ENCODE peak calls at places on chromosomes 16 and 17, in ten cellular contexts. T is T-helper 1 cell; P is occipital lobe; N is D341Med; Z is AG04449; S is GM20000; I is stimulated activated CD8-positive, alpha-beta memory T cell treated with anti-CD3 and anti-CD28 coated beads, Interleukin-2, amount 100 ng/mL, for 1 hour; U is progenitor cell of endocrine pancreas; M is stimulated activated CD4-positive, alpha-beta T cell treated with anti-CD3 and anti-CD28 coated beads, Interleukin-15, amount 100 ng/mL, for 48 hours; V is activated gamma-delta T cell treated with Interleukin-2 at 50 U/mL for 16 hours. L is an unnamed sample.

GRCh38 chr17:9279911-9280310 is 258.6 kb downstream of the NTN1 start:
- DNase-seq in T (no peak), P (no peak), N (no peak), Z (no peak), S (no peak), I (no peak), U (no peak), M (no peak), V (no peak), L (no peak)

GRCh38 chr16:79261461-79261860 is 339.1 kb downstream of the MAF start:
- DNase-seq in T (peak), P (no peak), N (peak), Z (no peak), S (peak), I (no peak), U (peak), M (peak), V (no peak), L (no peak)

GRCh38 chr16:72404299-72404698 is 232.3 kb upstream of the PMFBP1 start:
- DNase-seq in T (no peak), P (no peak), N (no peak), Z (no peak), S (no peak), I (no peak), U (no peak), M (no peak), V (no peak), L (no peak)

GRCh38 chr16:55120408-55120807 is 189.7 kb downstream of the IRX5 start:
- DNase-seq in T (no peak), P (no peak), N (no peak), Z (no peak), S (no peak), I (no peak), U (no peak), M (no peak), V (no peak), L (no peak)

GRCh38 chr16:16033208-16033717 is 83.8 kb downstream of the ABCC1 start:
- DNase-seq in T (peak), P (no peak), N (no peak), Z (no peak), S (peak), I (no peak), U (no peak), M (no peak), V (peak), L (no peak)

GRCh38 chr16:57392694-57393093 is 11.9 kb upstream of the CCL17 start:
- DNase-seq in T (no peak), P (no peak), N (peak), Z (no peak), S (no peak), I (no peak), U (no peak), M (no peak), V (no peak), L (no peak)

GRCh38 chr16:68985855-68986254 is 119.6 kb upstream of the HAS3 start:
- DNase-seq in T (no peak), P (no peak), N (no peak), Z (no peak), S (no peak), I (no peak), U (no peak), M (no peak), V (no peak), L (no peak)

GRCh38 chr17:16488572-16488997 is 3.4 kb downstream of the LRRC75A start:
- DNase-seq in T (no peak), P (no peak), N (no peak), Z (no peak), S (no peak), I (no peak), U (no peak), M (no peak), V (no peak), L (no peak)

GRCh38 chr16:70582280-70582978 is 58.8 kb downstream of the SF3B3 start:
- DNase-seq in T (peak), P (no peak), N (no peak), Z (no peak), S (no peak), I (no peak), U (no peak), M (no peak), V (no peak), L (no peak)

GRCh38 chr17:80825471-80826345 is 165.9 kb upstream of the CHMP6 start:
- DNase-seq in T (no peak), P (no peak), N (no peak), Z (no peak), S (no peak), I (no peak), U (no peak), M (no peak), V (no peak), L (no peak)

GRCh38 chr17:35790826-35791225 is 4.6 kb downstream of the MMP28 start:
- DNase-seq in T (no peak), P (no peak), N (peak), Z (no peak), S (no peak), I (no peak), U (no peak), M (no peak), V (no peak), L (no peak)

GRCh38 chr17:49505854-49506253 is 10.8 kb downstream of the NGFR start:
- DNase-seq in T (no peak), P (no peak), N (no peak), Z (no peak), S (no peak), I (no peak), U (no peak), M (no peak), V (no peak), L (no peak)

GRCh38 chr17:33594000-33594399 is 300.9 kb upstream of the ASIC2 start:
- DNase-seq in T (no peak), P (no peak), N (no peak), Z (no peak), S (no peak), I (no peak), U (no peak), M (no peak), V (no peak), L (no peak)

GRCh38 chr16:56600398-56600999 is 7.9 kb upstream of the MT2A start:
- DNase-seq in T (peak), P (peak), N (peak), Z (no peak), S (peak), I (no peak), U (no peak), M (no peak), V (no peak), L (no peak)

GRCh38 chr17:81735181-81736102 is 23.4 kb downstream of the SLC25A10 start:
- DNase-seq in T (no peak), P (no peak), N (no peak), Z (no peak), S (peak), I (no peak), U (no peak), M (no peak), V (no peak), L (peak)

GRCh38 chr16:68396481-68396880 is 51.8 kb downstream of the SMPD3 start:
- DNase-seq in T (peak), P (no peak), N (peak), Z (peak), S (no peak), I (peak), U (peak), M (no peak), V (peak), L (no peak)

L was measured in activated B cell treated with CpG ODN at 0.5 μM for 24 hours.